ENCODE peak calls at places on chromosomes 7 and 10, in six cellular contexts. K is mesenchymal stem cell, H is glutamatergic neuron, B is GF-D8, D is astrocyte of the hippocampus, N is uterus. L is an unnamed sample.

GRCh38 chr7:191105-192034 is 1.0 kb upstream of the FAM20C start:
- DNase-seq in K (peak), H (peak), B (peak), D (peak), N (peak), L (no peak)

GRCh38 chr10:99787782-99788181 is 5.3 kb downstream of the ABCC2 start:
- DNase-seq in K (no peak), H (no peak), B (no peak), D (no peak), N (no peak), L (no peak)

GRCh38 chr7:137476937-137477336 is 133.4 kb upstream of the PTN start:
- DNase-seq in K (peak), H (no peak), B (no peak), D (peak), N (no peak), L (no peak)

GRCh38 chr10:77970869-77971803 is 44.6 kb upstream of the DLG5 start:
- DNase-seq in K (peak), H (no peak), B (peak), D (peak), N (peak), L (no peak)

GRCh38 chr10:119783665-119784027 is 57.8 kb downstream of the INPP5F start:
- DNase-seq in K (no peak), H (no peak), B (no peak), D (no peak), N (no peak), L (no peak)

GRCh38 chr7:95213148-95213547 is 111.2 kb downstream of the PON1 start:
- DNase-seq in K (no peak), H (no peak), B (no peak), D (no peak), N (no peak), L (no peak)

GRCh38 chr10:97923057-97923456 is 73.4 kb downstream of the GOLGA7B start:
- DNase-seq in K (no peak), H (peak), B (no peak), D (no peak), N (no peak), L (no peak)

GRCh38 chr7:22853674-22854157 is 31.1 kb upstream of the TOMM7 start:
- DNase-seq in K (no peak), H (no peak), B (no peak), D (no peak), N (peak), L (peak)

GRCh38 chr7:21108182-21108581 is 319.7 kb upstream of the SP4 start:
- DNase-seq in K (no peak), H (no peak), B (no peak), D (peak), N (no peak), L (no peak)

GRCh38 chr10:28587270-28587969 is 54.5 kb downstream of the WAC start:
- DNase-seq in K (peak), H (no peak), B (no peak), D (peak), N (no peak), L (peak)

GRCh38 chr7:119596651-119597050 is 676.3 kb upstream of the KCND2 start:
- DNase-seq in K (peak), H (no peak), B (no peak), D (no peak), N (no peak), L (no peak)

GRCh38 chr7:27186450-27187157 is 1.6 kb upstream of the HOXA11 start:
- DNase-seq in K (no peak), H (no peak), B (no peak), D (no peak), N (peak), L (no peak)

GRCh38 chr10:72292223-72292691 is 18.5 kb downstream of the DDIT4 start:
- DNase-seq in K (no peak), H (no peak), B (no peak), D (no peak), N (no peak), L (no peak)

GRCh38 chr10:4120454-4120853 is 335.4 kb upstream of the KLF6 start:
- DNase-seq in K (peak), H (no peak), B (no peak), D (no peak), N (no peak), L (no peak)

GRCh38 chr10:93458821-93459257 is 23.3 kb downstream of the MYOF start:
- DNase-seq in K (peak), H (no peak), B (no peak), D (peak), N (peak), L (no peak)

GRCh38 chr7:142909921-142910521 is 23.5 kb downstream of the TRPV5 start:
- DNase-seq in K (no peak), H (no peak), B (no peak), D (peak), N (no peak), L (no peak)

GRCh38 chr7:69169356-69169755 is 428.9 kb upstream of the AUTS2 start:
- DNase-seq in K (no peak), H (no peak), B (no peak), D (no peak), N (no peak), L (no peak)

L was measured in AML-193.